ENCODE peak calls at places on chromosomes 5 and 9, in four cellular contexts. E is HFFc6; P is activated CD4-positive, alpha-beta T cell treated with anti-CD3 and anti-CD28 coated beads, Interleukin-2, amount 50 U/mL, for 1 hour; H is substantia nigra. U is an unnamed sample.

GRCh38 chr5:177569894-177570293 is 15.5 kb upstream of the FAM193B start:
- DNase-seq in H (no peak), E (no peak), P (no peak), U (no peak)

GRCh38 chr9:106334081-106334480 is 528.9 kb upstream of the ZNF462 start:
- DNase-seq in H (no peak), P (no peak), E (no peak), U (no peak)

GRCh38 chr9:120043448-120043847 is 536.5 kb downstream of the CDK5RAP2 start:
- DNase-seq in H (no peak), E (no peak), P (no peak), U (no peak)

GRCh38 chr5:147332643-147333042 is 97.8 kb downstream of the STK32A start:
- DNase-seq in E (no peak), P (no peak), H (no peak), U (no peak)

GRCh38 chr9:135221951-135222631 is 134.6 kb downstream of the OLFM1 start:
- DNase-seq in E (no peak), H (no peak), P (no peak), U (no peak)

GRCh38 chr9:111728143-111728542 is 66.6 kb downstream of the SHOC1 start:
- DNase-seq in P (no peak), E (no peak), H (no peak), U (no peak)

GRCh38 chr5:173320259-173320658 is 8.0 kb downstream of the STC2 start:
- DNase-seq in H (no peak), E (no peak), P (no peak), U (no peak)

GRCh38 chr5:32511778-32512374 is 67.3 kb upstream of the ZFR start:
- DNase-seq in H (no peak), P (no peak), E (no peak), U (no peak)

GRCh38 chr5:72301557-72301956 is 18.5 kb downstream of the MRPS27 start:
- DNase-seq in H (no peak), P (no peak), E (no peak), U (no peak)

GRCh38 chr5:135596788-135597187 is 18.0 kb upstream of the CXCL14 start:
- DNase-seq in E (no peak), H (no peak), P (no peak), U (no peak)

GRCh38 chr9:38339087-38339486 is 53.4 kb upstream of the ALDH1B1 start:
- DNase-seq in E (peak; percentile 44), H (no peak), P (no peak), U (peak; percentile 63)

GRCh38 chr9:69454327-69454726 is 129.3 kb downstream of the ENTREP1 start:
- DNase-seq in H (no peak), E (no peak), P (no peak), U (no peak)

U was measured in fibroblast of gingiva.